ENCODE peak calls at places on chromosomes 13 and 19, in seven cellular contexts. Z, I, F, M, N, O and W are unnamed samples.

GRCh38 chr19:23787106-23787505 is 28.4 kb upstream of the ZNF681 start:
- DNase-seq in Z (no peak), I (no peak), F (peak), M (no peak), N (no peak), O (no peak), W (peak)

GRCh38 chr13:79307866-79308298 is 98.2 kb downstream of the RBM26 start:
- DNase-seq in Z (no peak), I (no peak), F (peak), M (peak), N (no peak), O (no peak), W (peak)

GRCh38 chr19:56507446-56508281 is at the start of gene ZNF471:
- DNase-seq in Z (peak), I (peak), F (peak), M (peak), N (peak), O (no peak), W (peak)

GRCh38 chr13:73922728-73923393 is 211.3 kb downstream of the KLF12 start:
- DNase-seq in Z (no peak), I (no peak), F (peak), M (no peak), N (no peak), O (no peak), W (no peak)

GRCh38 chr13:28349901-28350654 is 144.8 kb downstream of the FLT1 start:
- DNase-seq in Z (no peak), I (no peak), F (no peak), M (no peak), N (no peak), O (no peak), W (no peak)

GRCh38 chr19:4338441-4339350 is at the start of gene STAP2:
- DNase-seq in Z (no peak), I (peak), F (no peak), M (peak), N (no peak), O (no peak), W (peak)

GRCh38 chr13:64709079-64709478 is 2521.1 kb downstream of the PCDH9 start:
- DNase-seq in Z (no peak), I (no peak), F (no peak), M (no peak), N (no peak), O (no peak), W (no peak)

GRCh38 chr19:1668339-1669123 is 16.1 kb upstream of the TCF3 start:
- DNase-seq in Z (no peak), I (no peak), F (no peak), M (peak), N (no peak), O (no peak), W (peak)

GRCh38 chr19:2476451-2477140 is 669 bp downstream of the GADD45B start:
- DNase-seq in Z (no peak), I (peak), F (peak), M (peak), N (no peak), O (no peak), W (peak)

GRCh38 chr13:94389544-94390351 is 89.7 kb downstream of the DCT start:
- DNase-seq in Z (no peak), I (no peak), F (no peak), M (no peak), N (no peak), O (no peak), W (peak)

GRCh38 chr19:47445937-47446402 is 25.7 kb downstream of the SLC8A2 start:
- DNase-seq in Z (no peak), I (peak), F (no peak), M (peak), N (no peak), O (peak), W (peak)

GRCh38 chr19:32343550-32344262 is 1.7 kb upstream of the ZNF507 start:
- DNase-seq in Z (no peak), I (peak), F (no peak), M (no peak), N (no peak), O (no peak), W (peak)

GRCh38 chr19:46753420-46754155 is 7.3 kb upstream of the STRN4 start:
- DNase-seq in Z (no peak), I (peak), F (no peak), M (peak), N (no peak), O (peak), W (peak)

GRCh38 chr19:8080832-8081231 is 28.3 kb downstream of the CCL25 start:
- DNase-seq in Z (no peak), I (no peak), F (no peak), M (no peak), N (no peak), O (no peak), W (no peak)

GRCh38 chr13:27159806-27160563 is 11.6 kb downstream of the USP12 start:
- DNase-seq in Z (no peak), I (no peak), F (no peak), M (no peak), N (no peak), O (no peak), W (no peak)

GRCh38 chr13:48873598-48873997 is 102.1 kb upstream of the FNDC3A start:
- DNase-seq in Z (no peak), I (no peak), F (peak), M (no peak), N (no peak), O (no peak), W (peak)

GRCh38 chr13:97235549-97236206 is 13.5 kb downstream of the MBNL2 start:
- DNase-seq in Z (no peak), I (no peak), F (no peak), M (no peak), N (no peak), O (no peak), W (no peak)